ENCODE peak calls at places on chromosomes 1 and 21, in nine cellular contexts. Z is Peyer's patch; X is body of pancreas; C is spleen; L is fibroblast of lung; T is DND-41; Q is CD8-positive, alpha-beta memory T cell; N is neural progenitor cell; H is GM12878. D is an unnamed sample.

GRCh38 chr1:63599799-63600198 is 6.6 kb downstream of the PGM1 start:
- DNase-seq in Z (no peak), X (no peak), C (no peak), L (no peak), T (no peak), Q (no peak), N (no peak), H (no peak), D (no peak)

GRCh38 chr21:15301014-15301413 is 236.2 kb upstream of the NRIP1 start:
- DNase-seq in Z (no peak), X (no peak), C (no peak), L (no peak), T (peak), Q (no peak), N (peak), H (no peak), D (no peak)

GRCh38 chr1:165288301-165289120 is 68.0 kb downstream of the LMX1A start:
- DNase-seq in Z (no peak), X (no peak), C (no peak), L (no peak), T (no peak), Q (no peak), N (peak), H (no peak), D (no peak)

GRCh38 chr1:26221094-26221493 is 12.9 kb upstream of the CEP85 start:
- DNase-seq in Z (no peak), X (no peak), C (no peak), L (no peak), T (no peak), Q (no peak), N (no peak), H (no peak), D (no peak)

GRCh38 chr1:203381151-203381751 is 30.3 kb upstream of the FMOD start:
- DNase-seq in Z (peak), X (no peak), C (no peak), L (no peak), T (no peak), Q (no peak), N (no peak), H (peak), D (no peak)

GRCh38 chr1:65681101-65681500 is 111.6 kb upstream of the PDE4B start:
- DNase-seq in Z (no peak), X (no peak), C (no peak), L (peak), T (no peak), Q (no peak), N (no peak), H (no peak), D (no peak)

GRCh38 chr1:116950497-116951174 is 40.9 kb downstream of the PTGFRN start:
- DNase-seq in Z (no peak), X (no peak), C (no peak), L (no peak), T (no peak), Q (no peak), N (peak), H (no peak), D (no peak)

GRCh38 chr1:56578664-56578962 is 750 bp downstream of the PLPP3 start:
- DNase-seq in Z (no peak), X (no peak), C (no peak), L (no peak), T (no peak), Q (no peak), N (no peak), H (no peak), D (no peak)

GRCh38 chr21:38987551-38988210 is 182.0 kb downstream of the ETS2 start:
- DNase-seq in Z (no peak), X (no peak), C (no peak), L (no peak), T (peak), Q (no peak), N (no peak), H (no peak), D (no peak)

GRCh38 chr1:18820791-18821641 is 38.4 kb downstream of the TAS1R2 start:
- DNase-seq in Z (peak), X (peak), C (peak), L (peak), T (peak), Q (peak), N (peak), H (no peak), D (peak)

GRCh38 chr1:109615879-109616278 is 3.5 kb downstream of the GNAT2 start:
- DNase-seq in Z (peak), X (no peak), C (no peak), L (no peak), T (no peak), Q (peak), N (no peak), H (no peak), D (peak)
- H3K4me3 ChIP-seq in Z (no peak), X (no peak), C (no peak), L (no peak), T (no peak), Q (no peak), N (no peak), H (no peak), D (no peak)

GRCh38 chr1:34408011-34408410 is 231.3 kb downstream of the C1orf94 start:
- DNase-seq in Z (no peak), X (no peak), C (no peak), L (no peak), T (no peak), Q (no peak), N (no peak), H (no peak), D (no peak)
- H3K27ac ChIP-seq in Z (no peak), X (no peak), C (no peak), L (no peak), T (no peak), Q (no peak), N (no peak), H (no peak), D (no peak)

DNA sequence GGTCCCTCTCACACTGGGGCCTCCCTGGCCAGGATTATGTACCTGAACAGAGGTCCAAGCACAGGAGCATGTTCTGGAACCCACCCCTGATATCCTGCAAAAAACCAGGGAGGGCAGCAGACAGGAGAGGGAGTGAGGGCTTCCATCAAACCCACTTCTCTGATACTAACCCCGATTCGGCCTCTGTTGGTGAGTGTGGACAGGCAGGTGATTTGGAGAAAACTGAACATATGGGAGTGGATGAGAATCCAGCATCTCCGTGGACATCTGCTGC is 215.3 kb downstream of the MATN1 start:
- DNase-seq in Z (no peak), X (no peak), C (no peak), L (no peak), T (no peak), Q (no peak), N (no peak), H (no peak), D (no peak)
- H3K4me3 ChIP-seq in Z (no peak), X (no peak), C (no peak), L (no peak), T (no peak), Q (no peak), N (no peak), H (no peak), D (no peak)

GRCh38 chr21:33937146-33937545 is 21.5 kb upstream of the ATP5PO start:
- DNase-seq in Z (no peak), X (no peak), C (no peak), L (no peak), T (no peak), Q (no peak), N (no peak), H (no peak), D (peak)
- H3K27ac ChIP-seq in Z (peak), X (no peak), C (peak), L (no peak), T (peak), Q (peak), N (no peak), H (no peak), D (peak)

DNA sequence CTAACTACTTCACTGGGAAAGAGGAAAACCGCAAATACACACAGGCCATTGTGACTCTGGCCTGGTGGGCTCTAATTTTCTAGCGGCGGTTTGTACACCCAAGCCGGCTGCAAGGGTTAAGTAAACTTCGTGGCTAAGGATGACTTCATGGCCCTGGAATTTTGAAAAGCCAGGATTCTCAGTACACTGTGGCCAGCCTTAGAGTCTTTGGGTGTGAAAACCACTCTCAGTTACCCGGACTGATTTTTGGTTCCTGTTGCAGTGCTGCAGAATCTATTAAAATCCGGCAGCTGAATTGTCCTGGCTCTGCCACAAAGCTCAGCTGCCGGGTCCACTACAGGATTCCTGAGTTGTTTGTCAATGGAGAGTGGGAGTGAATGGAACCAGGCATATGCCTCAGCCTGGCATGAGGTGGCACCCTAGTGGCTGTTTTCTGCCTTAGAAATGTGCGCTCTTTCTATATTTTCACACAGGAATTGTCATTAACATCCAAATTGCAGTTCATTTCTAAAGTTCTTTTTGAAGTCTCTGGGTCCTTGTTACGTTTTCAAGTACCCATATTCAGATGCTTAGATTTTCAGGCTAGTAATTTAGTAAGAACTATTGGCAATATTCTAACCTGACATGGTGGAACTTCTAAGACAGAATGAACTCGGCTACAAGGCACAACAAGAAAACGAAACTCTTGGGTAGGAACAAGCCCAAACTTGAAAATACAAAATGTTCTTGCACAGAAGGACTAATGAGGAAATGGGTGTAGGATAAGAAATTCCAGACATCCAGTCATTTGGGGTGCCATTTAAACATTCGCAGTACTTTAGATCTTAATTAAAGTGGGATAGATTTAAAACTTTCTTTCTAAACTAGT is 255.9 kb downstream of the NFIA start:
- DNase-seq in Z (peak), X (peak), C (no peak), L (peak), T (no peak), Q (no peak), N (peak), H (no peak), D (no peak)
- H3K4me3 ChIP-seq in Z (no peak), X (no peak), C (no peak), L (peak), T (no peak), Q (no peak), N (no peak), H (no peak), D (no peak)